ENCODE peak calls at places on chromosome 10, in four cellular contexts. N is type B pancreatic cell, H is fibroblast of mammary gland, A is ovary. M is an unnamed sample.

GRCh38 chr10:49361178-49361554 is 34.7 kb downstream of the DRGX start:
- DNase-seq in N (peak; percentile 55), A (no peak), H (no peak), M (no peak)

GRCh38 chr10:14396441-14397048 is 65.8 kb upstream of the FRMD4A start:
- DNase-seq in A (no peak), N (no peak), H (peak; percentile 27), M (no peak)

GRCh38 chr10:48976208-48976607 is 36.6 kb upstream of the LRRC18 start:
- DNase-seq in N (no peak), H (peak; percentile 16), A (no peak), M (no peak)

GRCh38 chr10:19638173-19638872 is 177.9 kb upstream of the PLXDC2 start:
- DNase-seq in A (no peak), H (peak; percentile 92), N (no peak), M (no peak)

GRCh38 chr10:57786850-57787750 is 480.6 kb downstream of the IPMK start:
- DNase-seq in H (no peak), A (no peak), N (no peak), M (no peak)

GRCh38 chr10:17217661-17218306 is 10.3 kb upstream of the VIM start:
- DNase-seq in A (no peak), N (no peak), H (peak; percentile 92), M (no peak)

GRCh38 chr10:49265885-49266284 is 33.1 kb upstream of the C10orf71 start:
- DNase-seq in H (no peak), A (no peak), N (no peak), M (no peak)

GRCh38 chr10:3827266-3827665 is 42.3 kb upstream of the KLF6 start:
- DNase-seq in A (no peak), H (no peak), N (no peak), M (no peak)

GRCh38 chr10:94240901-94241300 is 121.8 kb downstream of the NOC3L start:
- DNase-seq in N (no peak), H (no peak), A (no peak), M (no peak)

GRCh38 chr10:4384254-4384653 is 441.8 kb upstream of the AKR1E2 start:
- DNase-seq in H (no peak), A (no peak), N (no peak), M (no peak)

GRCh38 chr10:132388901-132389630 is 7.9 kb upstream of the PWWP2B start:
- DNase-seq in N (no peak), A (peak; percentile 90), H (peak; percentile 14), M (no peak)

GRCh38 chr10:21895932-21896331 is 107.6 kb downstream of the DNAJC1 start:
- DNase-seq in A (no peak), N (no peak), H (no peak), M (no peak)

GRCh38 chr10:121235692-121236091 is 362.6 kb downstream of the FGFR2 start:
- DNase-seq in H (no peak), A (no peak), N (no peak), M (no peak)

GRCh38 chr10:61749271-61749670 is 86.5 kb downstream of the CABCOCO1 start:
- DNase-seq in H (no peak), A (no peak), N (no peak), M (no peak)

GRCh38 chr10:90062786-90063185 is 361.4 kb downstream of the KIF20B start:
- DNase-seq in N (no peak), A (no peak), H (peak; percentile 59), M (no peak)

GRCh38 chr10:129402459-129402858 is 64.6 kb upstream of the MGMT start:
- DNase-seq in A (no peak), N (peak; percentile 45), H (no peak), M (no peak)

GRCh38 chr10:132065491-132066105 is at the start of gene JAKMIP3:
- DNase-seq in H (peak; percentile 87), A (peak; percentile 69), N (peak; percentile 68), M (no peak)

GRCh38 chr10:12729885-12730284 is 271.6 kb downstream of the CCDC3 start:
- DNase-seq in N (no peak), A (no peak), H (no peak), M (no peak)

GRCh38 chr10:24873281-24873683 is 79.1 kb downstream of the PRTFDC1 start:
- DNase-seq in N (no peak), H (peak; percentile 96), A (no peak), M (no peak)

GRCh38 chr10:104327745-104328635 is 10.3 kb downstream of the ITPRIP start:
- DNase-seq in A (peak; percentile 66), N (no peak), H (peak; percentile 90), M (no peak)

GRCh38 chr10:105840288-105840770 is 1199.2 kb downstream of the SORCS3 start:
- DNase-seq in A (no peak), H (no peak), N (no peak), M (no peak)

GRCh38 chr10:59960751-59961150 is 54.4 kb upstream of the CCDC6 start:
- DNase-seq in A (no peak), H (peak; percentile 25), N (no peak), M (no peak)

GRCh38 chr10:84994722-84995121 is 666.3 kb downstream of the CCSER2 start:
- DNase-seq in N (no peak), H (no peak), A (no peak), M (no peak)

GRCh38 chr10:1368772-1369171 is 312.6 kb downstream of the WDR37 start:
- DNase-seq in H (no peak), N (peak; percentile 65), A (no peak), M (no peak)

GRCh38 chr10:49600781-49601400 is 9.2 kb upstream of the SLC18A3 start:
- DNase-seq in A (no peak), N (no peak), H (no peak), M (no peak)

GRCh38 chr10:84008878-84009277 is 130.4 kb upstream of the GHITM start:
- DNase-seq in N (no peak), A (no peak), H (peak; percentile 1), M (no peak)

GRCh38 chr10:200405-200804 is 65.2 kb downstream of the ZMYND11 start:
- DNase-seq in A (no peak), N (no peak), H (peak; percentile 33), M (no peak)

GRCh38 chr10:79409038-79410035 is 36.1 kb downstream of the ZCCHC24 start:
- DNase-seq in A (no peak), N (no peak), H (no peak), M (no peak)

GRCh38 chr10:93711891-93712290 is 9.5 kb upstream of the FRA10AC1 start:
- DNase-seq in H (peak; percentile 69), A (no peak), N (no peak), M (no peak)

GRCh38 chr10:19488592-19489280 is 327.5 kb upstream of the PLXDC2 start:
- DNase-seq in H (peak; percentile 14), A (peak; percentile 69), N (peak; percentile 70), M (no peak)

GRCh38 chr10:63115732-63116383 is 17.3 kb upstream of the NRBF2 start:
- DNase-seq in H (peak; percentile 97), A (peak; percentile 55), N (no peak), M (no peak)

GRCh38 chr10:118394557-118395194 is 52.6 kb upstream of the FAM204A start:
- DNase-seq in A (no peak), N (no peak), H (no peak), M (no peak)

GRCh38 chr10:71762324-71762723 is 11.0 kb downstream of the VSIR start:
- DNase-seq in A (no peak), H (no peak), N (no peak), M (no peak)

GRCh38 chr10:71761105-71761511 is 12.2 kb downstream of the VSIR start:
- DNase-seq in A (no peak), N (no peak), H (no peak), M (no peak)

GRCh38 chr10:71763352-71764127 is 9.8 kb downstream of the VSIR start:
- DNase-seq in H (peak; percentile 37), A (no peak), N (no peak), M (no peak)

GRCh38 chr10:71765176-71765906 is 8.0 kb downstream of the VSIR start:
- DNase-seq in N (no peak), A (no peak), H (peak; percentile 15), M (no peak)

GRCh38 chr10:71761541-71762113 is 11.7 kb downstream of the VSIR start:
- DNase-seq in A (no peak), N (no peak), H (no peak), M (no peak)
- TF ChIP-seq CTCF in A (no peak), N (peak; percentile 22), H (no peak), M (peak; percentile 34)

DNA sequence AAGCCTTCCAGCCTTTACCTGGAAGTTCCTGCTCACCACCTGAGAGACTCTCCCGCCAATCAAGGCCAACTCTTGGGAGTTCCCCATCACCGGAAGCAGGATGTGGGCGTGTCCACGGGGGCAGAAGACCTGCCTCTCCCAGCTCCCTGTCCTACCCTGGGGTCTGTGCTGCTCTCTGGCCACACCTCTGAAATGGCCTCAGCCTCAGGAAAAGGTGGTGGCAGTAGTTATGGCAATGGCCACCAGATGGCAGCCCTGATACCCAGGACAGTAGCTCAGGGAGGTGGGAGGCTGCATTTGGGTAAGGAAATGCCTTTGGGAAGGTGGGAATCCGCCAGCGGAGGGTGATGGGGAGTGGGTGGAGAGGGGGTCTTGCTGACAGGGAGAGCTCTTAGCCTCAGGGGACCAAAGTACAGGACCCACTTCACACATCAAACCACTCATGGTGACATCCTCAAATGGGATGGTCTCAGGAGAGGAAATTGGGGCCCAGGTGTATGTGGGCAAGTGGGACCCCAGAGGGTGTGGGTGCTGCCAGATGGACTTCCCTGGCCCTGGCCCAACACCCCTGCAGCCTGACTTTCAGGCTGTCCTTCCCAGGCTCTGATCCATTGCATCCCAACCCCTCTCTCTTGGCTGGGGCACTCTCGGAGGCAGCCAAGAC is 33.9 kb downstream of the KAZALD1 start:
- DNase-seq in H (peak; percentile 54), A (peak; percentile 40), N (peak; percentile 79), M (peak; percentile 51)
- TF ChIP-seq CTCF in H (peak; percentile 92), A (no peak), N (peak; percentile 85), M (peak; percentile 87)

GRCh38 chr10:7054915-7055314 is 355.9 kb downstream of the SFMBT2 start:
- DNase-seq in A (no peak), N (no peak), H (peak; percentile 22), M (no peak)

GRCh38 chr10:7053195-7053594 is 357.6 kb downstream of the SFMBT2 start:
- DNase-seq in A (no peak), N (no peak), H (no peak), M (no peak)

GRCh38 chr10:7056216-7056615 is 354.6 kb downstream of the SFMBT2 start:
- DNase-seq in A (no peak), N (no peak), H (no peak), M (no peak)
- TF ChIP-seq CTCF in A (no peak), N (no peak), H (no peak), M (no peak)

DNA sequence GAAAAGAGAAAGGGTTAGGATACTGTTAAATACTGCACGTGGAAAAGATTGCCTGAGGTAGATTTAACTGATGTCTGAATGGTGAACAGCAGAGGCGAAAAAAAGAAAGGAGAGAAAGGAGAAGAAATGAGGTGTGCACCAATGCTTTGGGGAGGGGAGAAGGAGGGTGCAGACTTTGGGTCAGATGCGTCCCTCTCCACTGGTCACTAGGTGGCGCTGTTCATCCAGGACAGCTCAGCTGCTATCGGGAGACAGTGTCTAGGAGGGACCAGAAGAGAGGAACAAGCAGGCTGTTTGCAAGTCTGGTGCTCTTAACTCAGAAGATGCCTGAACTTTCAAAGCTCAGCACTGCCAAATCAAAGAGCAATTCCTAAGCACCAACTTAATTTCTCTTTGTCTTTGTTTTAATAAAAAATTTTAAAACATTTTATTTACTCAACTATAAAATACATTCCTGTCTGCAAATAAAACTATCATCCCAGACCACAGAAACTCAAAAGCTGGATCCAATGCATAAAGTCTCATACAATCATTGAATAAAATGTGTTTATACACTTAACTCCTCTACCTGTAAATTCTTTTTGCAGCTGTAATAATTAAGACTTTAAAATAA is 83.9 kb upstream of the PDLIM1 start:
- DNase-seq in A (peak; percentile 64), H (peak; percentile 79), N (peak; percentile 79), M (peak; percentile 62)
- TF ChIP-seq CTCF in A (peak; percentile 57), H (peak; percentile 99), N (peak; percentile 96), M (peak; percentile 98)

M was measured in GM12864.